ENCODE peak calls at places on chromosomes 12 and 14, in five cellular contexts. R is tibial nerve; E is activated T-helper 1 cell treated with anti-CD3 and anti-CD28 coated beads, Interleukin-2, amount 50 U/mL, for 16 hours; L is NCI-H460; A is fibroblast of lung. Z is an unnamed sample.

GRCh38 chr12:66120477-66120876 is 10.1 kb downstream of the LLPH start:
- DNase-seq in R (no peak), E (no peak), L (no peak), A (no peak), Z (no peak)

GRCh38 chr14:54696998-54697397 is 130.1 kb downstream of the SAMD4A start:
- DNase-seq in R (no peak), E (no peak), L (no peak), A (no peak), Z (no peak)

GRCh38 chr14:70919774-70920173 is 12.5 kb downstream of the PCNX1 start:
- DNase-seq in R (no peak), E (no peak), L (no peak), A (peak), Z (no peak)

GRCh38 chr12:11743748-11744147 is 94.3 kb downstream of the ETV6 start:
- DNase-seq in R (no peak), E (no peak), L (no peak), A (no peak), Z (peak)

GRCh38 chr12:26971963-26972362 is 33.7 kb downstream of the FGFR1OP2 start:
- DNase-seq in R (no peak), E (peak), L (no peak), A (no peak), Z (no peak)

GRCh38 chr14:68786491-68787234 is 6.2 kb downstream of the ZFP36L1 start:
- DNase-seq in R (no peak), E (no peak), L (no peak), A (peak), Z (no peak)

GRCh38 chr14:32358781-32359180 is 29.7 kb downstream of the AKAP6 start:
- DNase-seq in R (no peak), E (no peak), L (no peak), A (no peak), Z (no peak)

GRCh38 chr12:45122776-45123380 is 72.0 kb upstream of the DBX2 start:
- DNase-seq in R (no peak), E (no peak), L (peak), A (peak), Z (peak)

GRCh38 chr14:90924618-90925345 is 108.6 kb upstream of the TTC7B start:
- DNase-seq in R (no peak), E (no peak), L (no peak), A (peak), Z (no peak)

GRCh38 chr12:19965196-19966038 is 402.9 kb upstream of the PDE3A start:
- DNase-seq in R (no peak), E (no peak), L (no peak), A (no peak), Z (no peak)

GRCh38 chr14:23058654-23059504 is 1.6 kb upstream of the CDH24 start:
- DNase-seq in R (no peak), E (no peak), L (no peak), A (no peak), Z (no peak)

GRCh38 chr12:108131657-108132126 is 2.6 kb downstream of the WSCD2 start:
- DNase-seq in R (no peak), E (no peak), L (no peak), A (no peak), Z (no peak)

GRCh38 chr12:110317921-110318320 is 36.9 kb downstream of the ATP2A2 start:
- DNase-seq in R (no peak), E (no peak), L (no peak), A (no peak), Z (no peak)

GRCh38 chr14:91067186-91067585 is 6.7 kb upstream of the RPS6KA5 start:
- DNase-seq in R (no peak), E (no peak), L (no peak), A (no peak), Z (no peak)

GRCh38 chr12:85260904-85261303 is 19.1 kb upstream of the ALX1 start:
- DNase-seq in R (no peak), E (no peak), L (no peak), A (no peak), Z (no peak)

GRCh38 chr12:65490193-65490592 is 211.7 kb downstream of the MSRB3 start:
- DNase-seq in R (no peak), E (no peak), L (no peak), A (no peak), Z (no peak)

GRCh38 chr12:100715976-100716657 is 78.5 kb upstream of the ANO4 start:
- DNase-seq in R (no peak), E (no peak), L (no peak), A (no peak), Z (peak)

Z was measured in iPS-NIHi11.